ENCODE peak calls at places on chromosome 3, in five cellular contexts. L, I, J, G and Z are unnamed samples.

GRCh38 chr3:111998661-111999641 is at the start of gene TAGLN3:
- DNase-seq in I (no peak), L (peak), J (no peak), G (no peak), Z (no peak)

GRCh38 chr3:4461459-4462090 is 5.5 kb downstream of the SUMF1 start:
- DNase-seq in L (no peak), G (no peak), J (no peak), I (no peak), Z (no peak)

GRCh38 chr3:49296781-49297420 is 19.9 kb upstream of the C3orf62 start:
- DNase-seq in L (no peak), G (no peak), I (no peak), J (no peak), Z (no peak)

GRCh38 chr3:177973241-177973840 is 562.9 kb upstream of the KCNMB2 start:
- DNase-seq in L (no peak), J (no peak), I (no peak), G (no peak), Z (no peak)

GRCh38 chr3:72065872-72066641 is 281.1 kb upstream of the PROK2 start:
- DNase-seq in J (no peak), G (no peak), I (no peak), L (no peak), Z (no peak)

GRCh38 chr3:126667631-126668449 is 12.9 kb upstream of the TXNRD3 start:
- DNase-seq in I (no peak), L (no peak), J (no peak), G (no peak), Z (no peak)

GRCh38 chr3:2156244-2156847 is 57.7 kb downstream of the CNTN4 start:
- DNase-seq in G (no peak), L (peak), I (peak), J (peak), Z (peak)

GRCh38 chr3:13548696-13549512 is at the start of gene FBLN2:
- DNase-seq in L (peak), I (no peak), G (no peak), J (no peak), Z (peak)

GRCh38 chr3:127706785-127707351 is 34.1 kb downstream of the ABTB1 start:
- DNase-seq in L (no peak), I (no peak), J (no peak), G (no peak), Z (peak)

GRCh38 chr3:178325330-178325729 is 210.9 kb upstream of the KCNMB2 start:
- DNase-seq in G (no peak), I (peak), L (no peak), J (no peak), Z (no peak)

GRCh38 chr3:72892870-72893269 is 5.0 kb downstream of the GXYLT2 start:
- DNase-seq in J (peak), I (peak), L (peak), G (no peak), Z (peak)

GRCh38 chr3:31219131-31219843 is 313.4 kb upstream of the STT3B start:
- DNase-seq in G (peak), L (no peak), I (no peak), J (no peak), Z (no peak)

GRCh38 chr3:16559664-16560365 is 45.4 kb downstream of the DAZL start:
- DNase-seq in G (no peak), J (no peak), I (no peak), L (no peak), Z (no peak)

GRCh38 chr3:32531010-32531647 is 28.5 kb upstream of the CMTM6 start:
- DNase-seq in J (no peak), I (no peak), G (no peak), L (no peak), Z (no peak)

DNA sequence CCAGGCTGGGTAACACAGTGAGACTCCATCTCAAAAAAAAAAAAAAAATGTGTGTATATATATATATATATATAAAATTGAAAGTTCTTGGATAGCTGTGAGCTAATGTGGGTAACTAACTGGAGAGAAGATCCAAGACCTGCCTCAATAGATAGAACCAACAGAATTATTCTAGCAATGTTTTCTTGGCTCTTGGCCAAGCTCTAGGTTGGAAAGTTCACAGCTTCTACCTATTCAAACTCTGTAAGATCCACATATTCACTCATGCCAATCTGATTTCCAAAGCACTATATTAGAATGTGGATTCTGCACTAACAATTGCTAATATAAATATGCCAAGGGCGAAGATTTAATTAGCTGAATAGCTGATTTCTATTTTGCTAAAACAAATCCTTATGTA is 29.8 kb upstream of the CMTM6 start:
- DNase-seq in I (no peak), J (no peak), L (no peak), G (no peak), Z (no peak)
- TF ChIP-seq KDM1A in I (no peak), J (no peak), L (no peak), G (no peak), Z (no peak)

GRCh38 chr3:15217011-15217671 is 11.1 kb downstream of the CAPN7 start:
- DNase-seq in I (no peak), J (no peak), L (no peak), G (no peak), Z (no peak)

GRCh38 chr3:15218689-15219088 is 12.6 kb downstream of the CAPN7 start:
- DNase-seq in I (no peak), G (no peak), L (no peak), J (no peak), Z (no peak)

GRCh38 chr3:15217841-15218267 is 11.8 kb downstream of the CAPN7 start:
- DNase-seq in J (no peak), G (no peak), I (no peak), L (no peak), Z (no peak)

GRCh38 chr3:15214758-15215157 is 8.7 kb downstream of the CAPN7 start:
- DNase-seq in J (no peak), L (no peak), I (no peak), G (no peak), Z (no peak)

GRCh38 chr3:15215996-15216395 is 9.9 kb downstream of the CAPN7 start:
- DNase-seq in J (no peak), I (no peak), L (no peak), G (no peak), Z (no peak)
- TF ChIP-seq KDM1A in J (no peak), I (no peak), L (no peak), G (no peak), Z (no peak)

GRCh38 chr3:105927720-105928119 is 58.9 kb upstream of the CBLB start:
- DNase-seq in J (no peak), I (no peak), L (no peak), G (no peak), Z (no peak)

GRCh38 chr3:105923151-105923550 is 54.3 kb upstream of the CBLB start:
- DNase-seq in J (no peak), L (no peak), G (no peak), I (no peak), Z (no peak)
- TF ChIP-seq KDM1A in J (no peak), L (no peak), G (no peak), I (no peak), Z (no peak)

GRCh38 chr3:194396897-194397756 is 1.9 kb downstream of the GP5 start:
- DNase-seq in G (no peak), I (no peak), J (no peak), L (no peak), Z (no peak)
- TF ChIP-seq KDM1A in G (no peak), I (no peak), J (no peak), L (no peak), Z (no peak)

GRCh38 chr3:134389865-134390264 is 15.6 kb upstream of the AMOTL2 start:
- DNase-seq in G (no peak), L (no peak), I (no peak), J (no peak), Z (no peak)

GRCh38 chr3:134388748-134389485 is 14.7 kb upstream of the AMOTL2 start:
- DNase-seq in L (no peak), G (no peak), I (no peak), J (no peak), Z (no peak)

GRCh38 chr3:134388292-134388691 is 14.0 kb upstream of the AMOTL2 start:
- DNase-seq in J (no peak), I (no peak), L (no peak), G (no peak), Z (no peak)

GRCh38 chr3:134384963-134385362 is 10.7 kb upstream of the AMOTL2 start:
- DNase-seq in L (peak), I (no peak), G (no peak), J (no peak), Z (no peak)

GRCh38 chr3:134387293-134387692 is 13.0 kb upstream of the AMOTL2 start:
- DNase-seq in J (no peak), I (no peak), G (no peak), L (no peak), Z (no peak)
- TF ChIP-seq KDM1A in J (no peak), I (no peak), G (no peak), L (no peak), Z (no peak)